ENCODE peak calls at places on chromosome 18, in six cellular contexts. P, T, O, A, Y and B are unnamed samples.
A peak's percentile ranks its signal among the peaks of the same experiment; 100 is the strongest.

GRCh38 chr18:57980573-57981348 is 63.3 kb upstream of the NEDD4L start:
- DNase-seq in T (no peak), P (peak; percentile 47), Y (no peak), O (no peak), A (no peak), B (no peak)

GRCh38 chr18:25827961-25828561 is 262.4 kb downstream of the SS18 start:
- DNase-seq in P (peak; percentile 79), Y (no peak), A (no peak), T (no peak), O (no peak), B (no peak)

GRCh38 chr18:73296686-73297085 is 428.9 kb upstream of the NETO1 start:
- DNase-seq in A (no peak), P (no peak), O (peak; percentile 17), Y (no peak), T (no peak), B (no peak)

GRCh38 chr18:57276720-57277284 is 75.6 kb upstream of the ST8SIA3 start:
- DNase-seq in A (no peak), Y (no peak), O (no peak), T (no peak), P (no peak), B (no peak)

GRCh38 chr18:56240405-56240804 is 398.0 kb downstream of the TXNL1 start:
- DNase-seq in P (no peak), A (peak; percentile 43), Y (no peak), O (no peak), T (peak; percentile 37), B (no peak)

GRCh38 chr18:9172506-9173127 is 36.0 kb downstream of the ANKRD12 start:
- DNase-seq in T (no peak), O (no peak), A (no peak), Y (no peak), P (no peak), B (no peak)

GRCh38 chr18:48656582-48656981 is 117.8 kb downstream of the CTIF start:
- DNase-seq in Y (no peak), T (no peak), A (no peak), O (no peak), P (no peak), B (no peak)

GRCh38 chr18:58213445-58213844 is 169.4 kb downstream of the NEDD4L start:
- DNase-seq in T (peak; percentile 89), A (no peak), Y (no peak), O (no peak), P (peak; percentile 66), B (peak; percentile 89)

GRCh38 chr18:39701839-39702238 is 2136.2 kb upstream of the CELF4 start:
- DNase-seq in T (peak; percentile 17), P (peak; percentile 22), Y (no peak), O (peak; percentile 5), A (no peak), B (peak; percentile 82)

GRCh38 chr18:44782617-44783016 is 101.9 kb downstream of the SETBP1 start:
- DNase-seq in Y (no peak), O (no peak), P (no peak), T (no peak), A (no peak), B (no peak)

GRCh38 chr18:12907258-12907925 is 23.4 kb upstream of the PTPN2 start:
- DNase-seq in A (no peak), P (no peak), O (no peak), T (peak; percentile 79), Y (no peak), B (no peak)

GRCh38 chr18:35267161-35267651 is 22.8 kb downstream of the ZSCAN30 start:
- DNase-seq in Y (no peak), A (no peak), P (no peak), O (no peak), T (peak; percentile 47), B (peak; percentile 13)

GRCh38 chr18:76410660-76411417 is 84.2 kb downstream of the ZNF516 start:
- DNase-seq in P (no peak), O (no peak), T (no peak), A (no peak), Y (no peak), B (no peak)

GRCh38 chr18:43961713-43962112 is 684.4 kb upstream of the SYT4 start:
- DNase-seq in O (peak; percentile 12), A (no peak), Y (peak; percentile 7), T (no peak), P (no peak), B (peak; percentile 81)

GRCh38 chr18:36518839-36519238 is 221.3 kb downstream of the FHOD3 start:
- DNase-seq in O (no peak), T (no peak), A (no peak), P (no peak), Y (no peak), B (peak; percentile 25)

GRCh38 chr18:76401496-76401895 is 93.5 kb downstream of the ZNF516 start:
- DNase-seq in T (no peak), P (no peak), Y (no peak), A (no peak), O (no peak), B (no peak)

GRCh38 chr18:13159579-13159978 is 59.0 kb upstream of the LDLRAD4 start:
- DNase-seq in O (peak; percentile 58), P (peak; percentile 65), A (peak; percentile 47), Y (peak; percentile 81), T (peak; percentile 84), B (peak; percentile 67)

GRCh38 chr18:13305326-13305725 is 86.8 kb downstream of the LDLRAD4 start:
- DNase-seq in A (no peak), T (no peak), Y (no peak), O (no peak), P (no peak), B (no peak)

GRCh38 chr18:59696311-59697235 is 650 bp downstream of the CCBE1 start:
- DNase-seq in P (no peak), A (no peak), T (peak; percentile 74), Y (no peak), O (no peak), B (peak; percentile 43)

GRCh38 chr18:35026407-35027061 is 14.7 kb upstream of the MAPRE2 start:
- DNase-seq in O (no peak), T (peak; percentile 14), A (no peak), Y (peak; percentile 64), P (no peak), B (no peak)

GRCh38 chr18:70454705-70455322 is 166.0 kb downstream of the SOCS6 start:
- DNase-seq in P (peak; percentile 30), T (peak; percentile 86), A (peak; percentile 46), O (peak; percentile 62), Y (peak; percentile 75), B (peak; percentile 67)

GRCh38 chr18:50275503-50276036 is 5.8 kb downstream of the MBD1 start:
- DNase-seq in P (no peak), A (no peak), T (no peak), O (no peak), Y (no peak), B (no peak)

GRCh38 chr18:33901894-33902512 is 322.7 kb downstream of the NOL4 start:
- DNase-seq in T (no peak), P (no peak), Y (no peak), A (no peak), O (no peak), B (no peak)

GRCh38 chr18:41576643-41577042 is 378.4 kb upstream of the PIK3C3 start:
- DNase-seq in O (no peak), A (no peak), T (no peak), P (no peak), Y (no peak), B (no peak)

GRCh38 chr18:60096428-60096827 is 196.6 kb downstream of the PMAIP1 start:
- DNase-seq in P (no peak), A (no peak), Y (no peak), O (no peak), T (no peak), B (peak; percentile 74)

GRCh38 chr18:36321636-36322407 is 24.3 kb downstream of the FHOD3 start:
- DNase-seq in T (peak; percentile 71), O (peak; percentile 42), A (no peak), Y (no peak), P (peak; percentile 64), B (peak; percentile 85)

GRCh38 chr18:70490008-70490933 is 201.4 kb downstream of the SOCS6 start:
- DNase-seq in P (peak; percentile 32), A (peak; percentile 17), T (peak; percentile 78), O (peak; percentile 60), Y (peak; percentile 63), B (peak; percentile 58)

GRCh38 chr18:67735506-67735905 is 219.0 kb upstream of the DSEL start:
- DNase-seq in O (no peak), P (no peak), Y (no peak), T (no peak), A (no peak), B (no peak)

GRCh38 chr18:58348517-58348916 is 280.4 kb downstream of the ALPK2 start:
- DNase-seq in T (no peak), O (no peak), P (no peak), Y (no peak), A (no peak), B (no peak)

GRCh38 chr18:46734981-46735380 is 21.9 kb downstream of the ST8SIA5 start:
- DNase-seq in T (no peak), Y (no peak), O (no peak), A (no peak), P (no peak), B (no peak)

GRCh38 chr18:24672165-24672950 is 211.9 kb downstream of the HRH4 start:
- DNase-seq in T (no peak), O (no peak), P (peak; percentile 25), Y (no peak), A (no peak), B (no peak)

GRCh38 chr18:3873698-3874495 is 423.9 kb downstream of the TGIF1 start:
- DNase-seq in T (peak; percentile 17), O (no peak), P (no peak), A (no peak), Y (no peak), B (peak; percentile 20)

GRCh38 chr18:69784840-69785239 is 162.8 kb downstream of the CD226 start:
- DNase-seq in O (no peak), T (no peak), P (no peak), Y (no peak), A (no peak), B (no peak)

GRCh38 chr18:4093676-4094075 is 361.4 kb downstream of the DLGAP1 start:
- DNase-seq in T (no peak), P (no peak), O (no peak), Y (no peak), A (no peak), B (no peak)

GRCh38 chr18:58911766-58912165 is 47.1 kb downstream of the ZNF532 start:
- DNase-seq in O (no peak), T (peak; percentile 56), Y (no peak), A (no peak), P (no peak), B (peak; percentile 61)

GRCh38 chr18:36762074-36762473 is 66.7 kb downstream of the TPGS2 start:
- DNase-seq in Y (no peak), O (no peak), P (no peak), A (no peak), T (peak; percentile 21), B (no peak)

GRCh38 chr18:21179590-21180220 is 62.3 kb upstream of the GREB1L start:
- DNase-seq in O (peak; percentile 56), A (peak; percentile 52), P (peak; percentile 50), Y (peak; percentile 87), T (peak; percentile 82), B (peak; percentile 60)

GRCh38 chr18:11387880-11388279 is 221.5 kb upstream of the SLC35G4 start:
- DNase-seq in A (no peak), T (peak; percentile 70), O (peak; percentile 76), P (peak; percentile 72), Y (peak; percentile 63), B (peak; percentile 64)

GRCh38 chr18:48342588-48342987 is 66.6 kb downstream of the ZBTB7C start:
- DNase-seq in Y (no peak), P (no peak), O (no peak), A (no peak), T (no peak), B (no peak)